ENCODE peak calls at places on chromosomes 7 and 10, in five cellular contexts. C is cardiac muscle cell, X is IMR-90, S is heart right ventricle, M is astrocyte of the spinal cord. U is an unnamed sample.

GRCh38 chr10:88810196-88810961 is 7.8 kb downstream of the LIPM start:
- DNase-seq in C (peak), X (peak), S (no peak), M (peak), U (peak)

GRCh38 chr10:72688208-72688651 is 3.7 kb upstream of the MCU start:
- DNase-seq in C (no peak), X (peak), S (no peak), M (peak), U (no peak)

GRCh38 chr7:150945853-150946825 is 32.0 kb downstream of the KCNH2 start:
- DNase-seq in C (no peak), X (no peak), S (peak), M (no peak), U (no peak)

GRCh38 chr10:105187243-105187642 is 546.2 kb downstream of the SORCS3 start:
- DNase-seq in C (no peak), X (no peak), S (no peak), M (peak), U (no peak)

GRCh38 chr7:93239824-93240223 is 7.7 kb downstream of the VPS50 start:
- DNase-seq in C (no peak), X (no peak), S (no peak), M (no peak), U (no peak)

GRCh38 chr10:87925570-87925969 is 62.1 kb downstream of the PTEN start:
- DNase-seq in C (no peak), X (no peak), S (no peak), M (peak), U (no peak)

GRCh38 chr10:86686972-86687371 is 18.7 kb downstream of the LDB3 start:
- DNase-seq in C (no peak), X (no peak), S (peak), M (no peak), U (no peak)

GRCh38 chr7:102283477-102284189 is 3.0 kb upstream of the SH2B2 start:
- DNase-seq in C (no peak), X (no peak), S (no peak), M (no peak), U (no peak)

GRCh38 chr10:121113385-121113696 is 262.2 kb downstream of the WDR11 start:
- DNase-seq in C (no peak), X (no peak), S (no peak), M (no peak), U (no peak)

GRCh38 chr10:3526721-3527120 is 258.3 kb downstream of the KLF6 start:
- DNase-seq in C (no peak), X (peak), S (peak), M (peak), U (no peak)

GRCh38 chr10:118986815-118987790 is 42.4 kb upstream of the NANOS1 start:
- DNase-seq in C (no peak), X (no peak), S (no peak), M (no peak), U (no peak)

GRCh38 chr7:100102950-100103840 is 1.8 kb downstream of the AP4M1 start:
- DNase-seq in C (no peak), X (peak), S (no peak), M (peak), U (no peak)

GRCh38 chr7:72467237-72467636 is 55.1 kb upstream of the CALN1 start:
- DNase-seq in C (no peak), X (no peak), S (no peak), M (no peak), U (no peak)

GRCh38 chr7:26284995-26285632 is 6.5 kb upstream of the SNX10 start:
- DNase-seq in C (no peak), X (no peak), S (no peak), M (no peak), U (no peak)
- TF ChIP-seq CTCF in C (peak), X (no peak), S (no peak), M (no peak), U (peak)

GRCh38 chr10:14093735-14094484 is 236.8 kb downstream of the FRMD4A start:
- DNase-seq in C (peak), X (peak), S (no peak), M (peak), U (no peak)
- TF ChIP-seq CTCF in C (peak), X (peak), S (peak), M (peak), U (peak)

GRCh38 chr10:99920486-99920885 is 89.3 kb downstream of the DNMBP start:
- DNase-seq in C (no peak), X (no peak), S (no peak), M (no peak), U (no peak)
- TF ChIP-seq CTCF in C (no peak), X (no peak), S (no peak), M (no peak), U (no peak)

GRCh38 chr10:73785721-73786511 is 510 bp downstream of the ZSWIM8 start:
- DNase-seq in C (peak), X (peak), S (peak), M (peak), U (peak)
- TF ChIP-seq CTCF in C (no peak), X (no peak), S (no peak), M (no peak), U (no peak)

GRCh38 chr10:81843042-81843441 is 32.0 kb upstream of the NRG3 start:
- DNase-seq in C (no peak), X (no peak), S (no peak), M (no peak), U (no peak)
- TF ChIP-seq CTCF in C (no peak), X (no peak), S (no peak), M (no peak), U (no peak)